ENCODE peak calls at places on chromosomes 13 and 19, in five cellular contexts. P is ureter, S is cortex of kidney, Y is Kasumi-1, N is left cardiac atrium. Q is an unnamed sample.
A peak's percentile ranks its signal among the peaks of the same experiment; 100 is the strongest.

GRCh38 chr19:12995596-12996541 is 594 bp downstream of the NFIX start:
- DNase-seq in Y (no peak), N (no peak), P (no peak), S (no peak), Q (no peak)

GRCh38 chr13:68185767-68186166 is 955.6 kb upstream of the PCDH9 start:
- DNase-seq in P (no peak), Y (no peak), N (no peak), S (no peak), Q (no peak)

GRCh38 chr19:12884627-12884925 is 2.4 kb downstream of the KLF1 start:
- DNase-seq in P (no peak), N (no peak), Y (no peak), S (no peak), Q (no peak)

GRCh38 chr13:50161052-50161451 is 145.8 kb downstream of the KCNRG start:
- DNase-seq in Y (no peak), P (no peak), N (no peak), S (no peak), Q (no peak)

GRCh38 chr19:47601180-47601904 is 7.6 kb upstream of the BICRA start:
- DNase-seq in N (no peak), S (no peak), P (peak; percentile 58), Y (no peak), Q (no peak)

GRCh38 chr19:52896431-52897148 is 845 bp downstream of the ZNF320 start:
- DNase-seq in Y (no peak), N (peak; percentile 51), S (no peak), P (peak; percentile 71), Q (peak; percentile 3)

GRCh38 chr13:113887700-113888201 is 23.9 kb upstream of the GAS6 start:
- DNase-seq in Y (no peak), S (no peak), N (no peak), P (no peak), Q (no peak)

GRCh38 chr13:26658972-26659371 is 101.5 kb downstream of the WASF3 start:
- DNase-seq in Y (peak; percentile 55), S (no peak), N (no peak), P (no peak), Q (no peak)

GRCh38 chr19:58361900-58362271 is 665 bp downstream of the ZNF497 start:
- DNase-seq in P (no peak), Y (peak; percentile 43), N (peak; percentile 76), S (no peak), Q (no peak)

GRCh38 chr19:12893582-12893981 is 2.6 kb downstream of the GCDH start:
- DNase-seq in N (no peak), Y (no peak), S (no peak), P (no peak), Q (no peak)

GRCh38 chr19:14002571-14003278 is 3.4 kb downstream of the RFX1 start:
- DNase-seq in N (no peak), Y (peak; percentile 15), S (no peak), P (no peak), Q (no peak)

GRCh38 chr19:40150170-40150569 is 41.1 kb upstream of the MAP3K10 start:
- DNase-seq in S (no peak), Y (no peak), N (no peak), P (no peak), Q (no peak)

GRCh38 chr19:14954071-14954655 is 12.9 kb downstream of the OR7C2 start:
- DNase-seq in N (no peak), S (no peak), P (no peak), Y (no peak), Q (no peak)

GRCh38 chr13:48110132-48110868 is 15.4 kb upstream of the MED4 start:
- DNase-seq in P (no peak), N (no peak), Y (no peak), S (no peak), Q (no peak)

GRCh38 chr13:112263152-112263551 is 113.0 kb upstream of the SPACA7 start:
- DNase-seq in N (no peak), Y (no peak), S (no peak), P (no peak), Q (no peak)

GRCh38 chr19:17797397-17798201 is 2.7 kb downstream of the B3GNT3 start:
- DNase-seq in N (no peak), P (peak; percentile 77), S (no peak), Y (no peak), Q (no peak)

GRCh38 chr13:50732712-50733111 is 110.8 kb downstream of the DLEU7 start:
- DNase-seq in S (no peak), P (no peak), Y (no peak), N (no peak), Q (no peak)

GRCh38 chr13:112449545-112449930 is 73.4 kb downstream of the SPACA7 start:
- DNase-seq in S (no peak), P (no peak), Y (no peak), N (no peak), Q (no peak)

GRCh38 chr13:50140153-50140552 is 124.9 kb downstream of the KCNRG start:
- DNase-seq in Y (no peak), S (no peak), P (no peak), N (no peak), Q (no peak)

GRCh38 chr13:74136089-74136658 is 2.0 kb upstream of the KLF12 start:
- DNase-seq in Y (no peak), N (peak; percentile 42), S (no peak), P (no peak), Q (no peak)

GRCh38 chr13:28138012-28138755 is at the start of gene PAN3:
- DNase-seq in S (peak; percentile 26), Y (peak; percentile 58), P (peak; percentile 93), N (peak; percentile 94), Q (peak; percentile 94)

GRCh38 chr13:26590951-26591350 is 33.5 kb downstream of the WASF3 start:
- DNase-seq in N (no peak), S (no peak), Y (peak; percentile 5), P (no peak), Q (no peak)

GRCh38 chr13:114107686-114108081 is 24.7 kb downstream of the RASA3 start:
- DNase-seq in N (peak; percentile 60), P (no peak), Y (no peak), S (no peak), Q (no peak)

GRCh38 chr13:37443538-37443937 is 155.0 kb downstream of the POSTN start:
- DNase-seq in Y (no peak), P (no peak), N (no peak), S (no peak), Q (no peak)

GRCh38 chr13:33828431-33829129 is 10.6 kb downstream of the RFC3 start:
- DNase-seq in N (no peak), S (no peak), Y (no peak), P (no peak), Q (no peak)

GRCh38 chr19:55472463-55472862 is 4.0 kb upstream of the ZNF628 start:
- DNase-seq in P (no peak), Y (no peak), N (no peak), S (no peak), Q (no peak)

GRCh38 chr13:25170554-25171107 is 1.5 kb downstream of the AMER2 start:
- DNase-seq in Y (no peak), S (no peak), P (peak; percentile 28), N (no peak), Q (no peak)

GRCh38 chr13:96581741-96582140 is 412.5 kb downstream of the OXGR1 start:
- DNase-seq in S (no peak), P (no peak), Y (no peak), N (no peak), Q (no peak)

GRCh38 chr13:24495151-24495729 is 17.3 kb downstream of the PARP4 start:
- DNase-seq in P (no peak), S (no peak), Y (no peak), N (no peak), Q (no peak)

GRCh38 chr19:495047-495439 is 1.2 kb upstream of the MADCAM1 start:
- DNase-seq in S (no peak), N (no peak), P (no peak), Y (no peak), Q (no peak)

GRCh38 chr13:74741732-74742131 is 607.5 kb upstream of the KLF12 start:
- DNase-seq in S (no peak), P (no peak), N (no peak), Y (no peak), Q (no peak)

GRCh38 chr19:46416077-46416709 is 2.8 kb upstream of the CCDC8 start:
- DNase-seq in Y (no peak), N (peak; percentile 94), S (no peak), P (peak; percentile 81), Q (no peak)

GRCh38 chr19:18967358-18968146 is 26.5 kb upstream of the HOMER3 start:
- DNase-seq in Y (peak; percentile 87), P (peak; percentile 70), S (no peak), N (peak; percentile 70), Q (no peak)

GRCh38 chr19:49125025-49125731 is 5.8 kb downstream of the PPFIA3 start:
- DNase-seq in Y (no peak), S (no peak), N (no peak), P (no peak), Q (no peak)

GRCh38 chr13:91313581-91313980 is 33.9 kb upstream of the MIR17HG start:
- DNase-seq in N (no peak), Y (no peak), S (no peak), P (no peak), Q (no peak)

GRCh38 chr13:101739382-101740178 is 287.1 kb downstream of the ITGBL1 start:
- DNase-seq in S (no peak), Y (no peak), P (no peak), N (no peak), Q (no peak)

GRCh38 chr19:31264379-31264778 is 84.9 kb downstream of the TSHZ3 start:
- DNase-seq in S (no peak), Y (no peak), N (no peak), P (no peak), Q (no peak)